ENCODE peak calls at places on chromosomes 16 and 17, in four cellular contexts. Y is spleen, Z is stomach, B is ascending aorta. D is an unnamed sample.

GRCh38 chr16:23132921-23133532 is 16.2 kb downstream of the USP31 start:
- DNase-seq in B (no peak), Z (no peak), Y (no peak), D (peak; percentile 52)

GRCh38 chr17:69455040-69455439 is 40.5 kb downstream of the MAP2K6 start:
- DNase-seq in B (no peak), Y (no peak), Z (no peak), D (no peak)

GRCh38 chr17:75331671-75332070 is 42.4 kb upstream of the SLC25A19 start:
- DNase-seq in Z (no peak), B (no peak), Y (no peak), D (no peak)

GRCh38 chr17:76816590-76817135 is 51.5 kb upstream of the MGAT5B start:
- DNase-seq in B (no peak), Z (peak; percentile 28), Y (no peak), D (no peak)

GRCh38 chr17:42878123-42878880 is 22.3 kb upstream of the G6PC1 start:
- DNase-seq in B (no peak), Y (no peak), Z (peak; percentile 81), D (no peak)

GRCh38 chr16:30417447-30418349 is 10.3 kb downstream of the ZNF771 start:
- DNase-seq in Y (peak; percentile 98), B (no peak), Z (peak; percentile 90), D (peak; percentile 77)

GRCh38 chr17:66963521-66964082 is 905 bp upstream of the CACNG4 start:
- DNase-seq in Y (no peak), Z (no peak), B (no peak), D (no peak)

GRCh38 chr17:60392845-60393702 is 1.1 kb upstream of the USP32 start:
- DNase-seq in Z (peak; percentile 63), B (no peak), Y (no peak), D (no peak)

GRCh38 chr17:77425791-77426641 is 285.2 kb downstream of the SEC14L1 start:
- DNase-seq in Y (no peak), Z (no peak), B (no peak), D (no peak)

GRCh38 chr16:24537474-24538337 is 1.7 kb upstream of the RBBP6 start:
- DNase-seq in Y (no peak), Z (no peak), B (no peak), D (no peak)

GRCh38 chr17:32281011-32281451 is 15.4 kb downstream of the RHBDL3 start:
- DNase-seq in Z (peak; percentile 43), Y (no peak), B (no peak), D (no peak)

GRCh38 chr16:9844361-9844760 is 337.9 kb downstream of the GRIN2A start:
- DNase-seq in Y (no peak), B (no peak), Z (no peak), D (no peak)

GRCh38 chr16:25371342-25371741 is 113.7 kb upstream of the ZKSCAN2 start:
- DNase-seq in Z (no peak), Y (no peak), B (no peak), D (no peak)

GRCh38 chr17:10879110-10879509 is 41.2 kb upstream of the PIRT start:
- DNase-seq in Z (peak; percentile 50), B (no peak), Y (no peak), D (no peak)

GRCh38 chr16:76483510-76483909 is 206.3 kb downstream of the CNTNAP4 start:
- DNase-seq in B (no peak), Y (no peak), Z (no peak), D (no peak)

GRCh38 chr17:37177234-37177633 is 198.6 kb upstream of the C17orf78 start:
- DNase-seq in B (no peak), Y (no peak), Z (no peak), D (peak; percentile 46)

GRCh38 chr17:68456529-68457167 is 648 bp downstream of the WIPI1 start:
- DNase-seq in B (peak; percentile 66), Z (peak; percentile 70), Y (peak; percentile 87), D (peak; percentile 74)

GRCh38 chr17:40348136-40348504 is 16.4 kb downstream of the GJD3 start:
- DNase-seq in Y (peak; percentile 73), B (no peak), Z (no peak), D (no peak)

GRCh38 chr17:19331134-19331533 is 31.4 kb downstream of the B9D1 start:
- DNase-seq in Z (peak; percentile 22), B (no peak), Y (no peak), D (peak; percentile 59)

GRCh38 chr16:67240506-67240905 is 6.8 kb downstream of the FHOD1 start:
- DNase-seq in Z (no peak), Y (peak; percentile 46), B (no peak), D (peak; percentile 71)

GRCh38 chr16:67244387-67245188 is 2.7 kb downstream of the FHOD1 start:
- DNase-seq in Y (peak; percentile 95), B (peak; percentile 66), Z (peak; percentile 68), D (peak; percentile 71)

GRCh38 chr16:67241008-67241900 is 6.0 kb downstream of the FHOD1 start:
- DNase-seq in B (no peak), Z (peak; percentile 91), Y (peak; percentile 83), D (peak; percentile 91)

GRCh38 chr16:67243481-67243880 is 3.8 kb downstream of the FHOD1 start:
- DNase-seq in Y (peak; percentile 73), Z (no peak), B (no peak), D (no peak)

GRCh38 chr16:67242138-67242730 is 5.0 kb downstream of the FHOD1 start:
- DNase-seq in Y (peak; percentile 77), Z (no peak), B (no peak), D (no peak)
- H3K4me1 ChIP-seq in Y (peaks cover 97% of the 10 kb centered on the region), Z (peaks cover 76% of the 10 kb centered on the region), B (peaks cover 18% of the 10 kb centered on the region), D (peaks cover 37% of the 10 kb centered on the region)

DNA sequence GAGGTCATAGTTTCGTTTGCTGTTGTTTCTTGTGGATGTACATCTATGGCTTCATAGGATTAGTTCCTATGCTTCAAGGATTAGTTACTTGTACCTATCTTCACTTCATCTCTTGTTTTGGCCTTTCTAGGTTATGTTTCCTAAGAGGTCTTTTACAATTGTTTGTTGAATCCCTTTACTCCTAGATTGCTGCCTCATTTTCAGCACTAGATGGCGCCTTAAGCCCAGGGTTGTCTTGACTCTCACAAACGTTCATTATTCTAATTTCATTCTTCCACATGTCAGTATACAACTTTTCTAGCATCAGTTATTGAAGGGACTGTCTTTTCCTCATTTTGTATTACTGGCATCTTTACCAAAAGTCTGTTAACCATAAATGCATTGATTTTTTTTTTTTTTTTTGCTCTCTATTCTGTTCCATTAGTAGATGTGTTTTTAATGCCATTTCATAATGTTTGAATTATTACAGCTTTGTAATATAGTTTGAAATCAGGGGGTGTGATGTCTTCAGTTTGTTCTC is 45.0 kb upstream of the NACA2 start:
- DNase-seq in B (no peak), Y (no peak), Z (peak; percentile 50), D (peak; percentile 28)
- TF ChIP-seq CTCF in B (no peak), Y (peak; percentile 61), Z (no peak), D (peak; percentile 88)

GRCh38 chr17:17682737-17683675 is 1.7 kb downstream of the RAI1 start:
- DNase-seq in B (no peak), Z (peak; percentile 75), Y (peak; percentile 89), D (peak; percentile 55)
- H3K4me1 ChIP-seq in B (no peaks in the 10 kb centered on the region), Z (peaks cover 52% of the 10 kb centered on the region), Y (peaks cover 68% of the 10 kb centered on the region), D (peaks cover 28% of the 10 kb centered on the region)

DNA sequence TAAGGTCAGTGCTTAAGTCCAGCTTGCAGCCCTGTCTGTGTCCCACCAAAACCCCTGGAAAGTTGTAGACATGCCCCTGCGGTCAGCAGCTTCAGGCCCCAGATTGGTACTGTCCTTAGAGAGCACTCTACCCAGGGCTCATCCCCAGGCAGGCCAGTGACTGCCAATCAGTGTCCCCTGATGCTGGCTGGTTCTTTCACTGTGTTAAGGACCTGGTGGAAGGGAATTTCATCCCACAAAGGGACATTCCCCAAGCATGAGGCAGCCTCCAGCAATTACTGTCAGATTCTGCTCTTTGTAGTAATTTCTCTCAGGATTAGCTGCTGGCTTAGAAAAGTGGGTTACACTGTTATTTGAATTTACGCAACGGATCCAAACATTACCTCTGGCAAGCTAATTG is 5.8 kb downstream of the IRX6 start:
- DNase-seq in B (no peak), Z (no peak), Y (no peak), D (no peak)
- TF ChIP-seq CTCF in B (no peak), Z (no peak), Y (no peak), D (no peak)

GRCh38 chr17:81163051-81163695 is 2.1 kb upstream of the PVALEF start:
- DNase-seq in B (no peak), Z (no peak), Y (peak; percentile 72), D (no peak)

GRCh38 chr17:81165246-81166032 is at the start of gene PVALEF:
- DNase-seq in Z (no peak), B (no peak), Y (peak; percentile 72), D (no peak)

GRCh38 chr17:81164464-81165245 is 652 bp upstream of the PVALEF start:
- DNase-seq in Y (no peak), B (no peak), Z (peak; percentile 53), D (no peak)

GRCh38 chr17:81162491-81162890 is 2.8 kb upstream of the PVALEF start:
- DNase-seq in B (no peak), Y (peak; percentile 70), Z (no peak), D (no peak)

GRCh38 chr17:81163703-81164413 is 1.4 kb upstream of the PVALEF start:
- DNase-seq in B (no peak), Z (no peak), Y (peak; percentile 64), D (no peak)
- H3K4me1 ChIP-seq in B (peaks cover 3% of the 10 kb centered on the region), Z (peaks cover 25% of the 10 kb centered on the region), Y (peaks cover 50% of the 10 kb centered on the region), D (no peaks in the 10 kb centered on the region)

D was measured in foreskin keratinocyte.